ENCODE peak calls at places on chromosomes 12 and 14, in five cellular contexts. A is cardiac fibroblast, X is heart left ventricle, K is GM12865, E is fibroblast of mammary gland. G is an unnamed sample.

GRCh38 chr12:591571-592505 is 71.4 kb downstream of the NINJ2 start:
- DNase-seq in A (no peak), X (peak), K (no peak), E (no peak), G (no peak)

GRCh38 chr14:50846171-50846880 is 15.4 kb upstream of the NIN start:
- DNase-seq in A (peak), X (no peak), K (no peak), E (peak), G (peak)

GRCh38 chr14:69043598-69044267 is 64.6 kb upstream of the ACTN1 start:
- DNase-seq in A (peak), X (peak), K (no peak), E (peak), G (no peak)

GRCh38 chr14:92105845-92106094 is 612 bp downstream of the ATXN3 start:
- DNase-seq in A (peak), X (peak), K (peak), E (no peak), G (no peak)

GRCh38 chr14:70845601-70846000 is 36.3 kb upstream of the MAP3K9 start:
- DNase-seq in A (no peak), X (no peak), K (no peak), E (no peak), G (no peak)

GRCh38 chr14:64880382-64881121 is 845 bp upstream of the SPTB start:
- DNase-seq in A (no peak), X (peak), K (peak), E (no peak), G (no peak)

GRCh38 chr14:100328495-100329163 is 5.5 kb downstream of the SLC25A47 start:
- DNase-seq in A (no peak), X (no peak), K (no peak), E (no peak), G (no peak)

GRCh38 chr14:67464856-67465255 is 23.7 kb downstream of the TMEM229B start:
- DNase-seq in A (no peak), X (no peak), K (no peak), E (no peak), G (no peak)

GRCh38 chr14:23442721-23443356 is 7.4 kb upstream of the MYH7 start:
- DNase-seq in A (no peak), X (peak), K (no peak), E (no peak), G (no peak)

GRCh38 chr12:116662612-116663144 is 75.2 kb downstream of the SPRING1 start:
- DNase-seq in A (no peak), X (no peak), K (no peak), E (no peak), G (no peak)

GRCh38 chr12:80033457-80033856 is 65.9 kb upstream of the OTOGL start:
- DNase-seq in A (peak), X (no peak), K (no peak), E (peak), G (peak)

GRCh38 chr14:92610849-92611271 is 97.3 kb downstream of the RIN3 start:
- DNase-seq in A (no peak), X (no peak), K (no peak), E (no peak), G (no peak)

GRCh38 chr12:68428724-68429580 is 96.8 kb upstream of the MDM1 start:
- DNase-seq in A (peak), X (no peak), K (no peak), E (no peak), G (no peak)

GRCh38 chr12:34398706-34399630 is 376.7 kb downstream of the ALG10 start:
- DNase-seq in A (no peak), X (peak), K (no peak), E (no peak), G (no peak)

GRCh38 chr14:84825481-84825880 is 704.5 kb upstream of the FLRT2 start:
- DNase-seq in A (no peak), X (no peak), K (no peak), E (peak), G (no peak)

GRCh38 chr12:3313655-3314305 is 177.2 kb upstream of the PRMT8 start:
- DNase-seq in A (peak), X (no peak), K (peak), E (peak), G (no peak)

GRCh38 chr12:3367750-3368444 is 123.1 kb upstream of the PRMT8 start:
- DNase-seq in A (no peak), X (no peak), K (no peak), E (no peak), G (no peak)

DNA sequence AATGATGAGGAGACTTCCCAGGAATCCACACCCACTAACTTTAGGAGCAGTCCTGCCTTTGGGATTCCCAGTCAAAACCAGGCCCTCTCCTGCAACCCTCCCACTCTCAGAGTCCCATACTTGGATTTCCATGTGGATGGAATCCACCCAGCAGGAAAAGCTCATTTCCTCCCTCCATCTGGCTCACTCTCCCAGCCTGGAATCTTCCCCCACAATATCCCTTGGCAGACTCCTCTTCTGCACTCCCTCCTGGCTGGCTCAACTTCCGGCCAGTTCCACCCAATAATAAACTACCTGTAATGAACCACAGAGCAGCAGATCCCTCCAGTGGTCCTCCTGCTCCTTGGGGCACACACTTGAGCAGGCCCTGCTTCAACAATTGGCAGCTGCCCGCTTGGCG is 102.8 kb upstream of the EGLN3 start:
- DNase-seq in A (peak), X (peak), K (no peak), E (peak), G (no peak)
- TF ChIP-seq CTCF in A (no peak), X (peak), K (no peak), E (peak), G (no peak)

GRCh38 chr12:76766161-76766560 is 2.2 kb downstream of the ZDHHC17 start:
- DNase-seq in A (no peak), X (no peak), K (peak), E (no peak), G (no peak)
- H3K4me3 ChIP-seq in A (no peak), X (no peak), K (no peak), E (no peak), G (no peak)

GRCh38 chr12:113659015-113659414 is 187.3 kb upstream of the LHX5 start:
- DNase-seq in A (no peak), X (no peak), K (no peak), E (no peak), G (no peak)

GRCh38 chr12:113659416-113659815 is 187.7 kb upstream of the LHX5 start:
- DNase-seq in A (no peak), X (no peak), K (no peak), E (no peak), G (no peak)

GRCh38 chr12:113655479-113655878 is 183.8 kb upstream of the LHX5 start:
- DNase-seq in A (no peak), X (no peak), K (no peak), E (no peak), G (no peak)

GRCh38 chr12:113658030-113658655 is 186.5 kb upstream of the LHX5 start:
- DNase-seq in A (peak), X (no peak), K (no peak), E (peak), G (no peak)

DNA sequence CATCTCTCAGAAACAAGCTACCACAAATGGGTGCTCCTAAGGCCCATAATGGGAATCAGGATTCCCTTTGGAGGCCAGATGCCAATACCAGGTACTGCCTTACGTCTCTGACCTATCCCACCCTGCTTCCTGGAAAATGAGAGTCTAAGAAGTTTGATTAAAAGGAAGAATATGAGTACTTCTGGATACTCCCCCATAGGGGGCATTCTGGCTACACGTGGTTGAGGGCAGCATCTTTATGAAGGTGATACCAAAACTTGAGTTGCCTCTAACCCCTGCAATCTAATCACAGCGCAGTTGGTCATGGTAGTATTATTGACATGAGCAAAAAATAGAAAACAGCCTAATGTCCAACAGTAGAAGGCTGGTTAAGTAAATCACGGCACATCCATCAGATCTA is 184.2 kb upstream of the LHX5 start:
- DNase-seq in A (no peak), X (no peak), K (no peak), E (no peak), G (no peak)
- TF ChIP-seq CTCF in A (no peak), X (no peak), K (no peak), E (no peak), G (no peak)

DNA sequence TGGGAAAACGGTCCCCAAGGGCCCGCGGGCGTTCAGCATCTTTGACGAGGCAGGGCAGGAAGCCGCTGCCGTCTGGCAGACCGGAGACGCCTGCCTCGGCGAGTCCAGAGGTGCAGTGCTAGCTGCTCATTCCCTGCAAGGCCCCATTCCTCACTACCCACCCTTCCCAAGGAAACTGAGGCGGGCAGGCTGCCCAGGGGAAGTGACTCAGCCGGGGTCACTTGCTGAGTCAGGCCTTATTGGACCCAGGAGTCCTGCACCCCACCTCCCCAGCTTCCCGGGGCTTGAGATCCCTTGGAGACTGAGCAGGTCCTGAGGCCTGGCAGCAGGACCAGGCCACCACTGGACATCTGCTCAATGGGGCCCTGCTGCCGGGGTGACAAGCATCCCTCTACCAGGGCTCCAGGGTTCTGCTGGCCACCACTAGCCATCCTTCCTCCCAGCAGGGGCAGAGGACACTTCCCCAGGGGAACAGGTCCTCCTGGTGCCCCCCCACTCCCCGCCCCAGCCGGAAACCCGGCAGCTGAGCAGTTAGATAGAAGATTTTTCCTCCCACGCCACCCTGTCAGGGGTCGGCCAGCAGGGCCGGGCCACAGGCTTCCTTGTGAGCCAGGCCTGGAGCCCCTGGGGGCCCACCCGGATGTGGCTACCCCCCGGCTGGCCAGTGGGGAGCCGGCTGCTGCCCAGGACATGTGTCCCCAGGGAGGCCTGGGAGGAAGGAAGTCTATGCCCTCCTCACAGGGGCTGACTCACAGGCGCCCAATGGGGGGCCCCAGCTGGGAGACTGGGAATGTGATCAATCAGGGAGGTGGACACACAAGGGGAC is 3.9 kb downstream of the SH2B3 start:
- DNase-seq in A (peak), X (peak), K (peak), E (peak), G (no peak)
- H3K4me3 ChIP-seq in A (peak), X (peak), K (peak), E (peak), G (no peak)

GRCh38 chr12:70849265-70849960 is 71.1 kb downstream of the PTPRR start:
- DNase-seq in A (peak), X (no peak), K (peak), E (peak), G (peak)
- TF ChIP-seq CTCF in A (peak), X (peak), K (peak), E (peak), G (peak)

DNA sequence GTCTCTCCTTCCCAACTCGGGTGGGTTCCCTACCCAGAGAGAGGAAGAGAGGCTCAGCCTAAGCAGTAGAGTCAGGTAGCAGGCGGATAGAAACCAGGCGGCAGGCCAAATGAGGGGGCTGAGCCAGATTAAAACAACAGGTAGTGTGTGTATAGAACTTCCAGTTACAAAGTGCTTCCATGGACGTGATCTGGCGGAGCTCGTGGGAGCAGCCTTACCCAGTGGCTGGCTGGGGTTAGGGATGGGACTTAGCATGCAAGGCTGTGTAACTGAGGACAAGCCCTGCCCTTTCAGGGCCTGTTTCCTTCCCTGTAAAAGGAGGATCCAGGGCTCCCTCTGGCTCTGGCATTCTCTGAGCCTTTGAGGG is 8.3 kb downstream of the KRT80 start:
- DNase-seq in A (no peak), X (no peak), K (no peak), E (no peak), G (no peak)
- H3K4me3 ChIP-seq in A (no peak), X (no peak), K (no peak), E (no peak), G (peak)

GRCh38 chr14:29016050-29016900 is 249.7 kb downstream of the FOXG1 start:
- DNase-seq in A (peak), X (no peak), K (peak), E (peak), G (peak)
- TF ChIP-seq CTCF in A (peak), X (no peak), K (peak), E (peak), G (peak)

GRCh38 chr12:113056381-113056630 is 224 bp upstream of the DTX1 start:
- DNase-seq in A (no peak), X (no peak), K (no peak), E (no peak), G (no peak)

GRCh38 chr12:113054948-113055486 is 1.5 kb upstream of the DTX1 start:
- DNase-seq in A (no peak), X (no peak), K (no peak), E (no peak), G (no peak)

GRCh38 chr12:113056631-113057488 is at the start of gene DTX1:
- DNase-seq in A (peak), X (peak), K (no peak), E (no peak), G (no peak)

GRCh38 chr12:113057565-113058485 is 1.3 kb downstream of the DTX1 start:
- DNase-seq in A (no peak), X (no peak), K (no peak), E (no peak), G (no peak)

DNA sequence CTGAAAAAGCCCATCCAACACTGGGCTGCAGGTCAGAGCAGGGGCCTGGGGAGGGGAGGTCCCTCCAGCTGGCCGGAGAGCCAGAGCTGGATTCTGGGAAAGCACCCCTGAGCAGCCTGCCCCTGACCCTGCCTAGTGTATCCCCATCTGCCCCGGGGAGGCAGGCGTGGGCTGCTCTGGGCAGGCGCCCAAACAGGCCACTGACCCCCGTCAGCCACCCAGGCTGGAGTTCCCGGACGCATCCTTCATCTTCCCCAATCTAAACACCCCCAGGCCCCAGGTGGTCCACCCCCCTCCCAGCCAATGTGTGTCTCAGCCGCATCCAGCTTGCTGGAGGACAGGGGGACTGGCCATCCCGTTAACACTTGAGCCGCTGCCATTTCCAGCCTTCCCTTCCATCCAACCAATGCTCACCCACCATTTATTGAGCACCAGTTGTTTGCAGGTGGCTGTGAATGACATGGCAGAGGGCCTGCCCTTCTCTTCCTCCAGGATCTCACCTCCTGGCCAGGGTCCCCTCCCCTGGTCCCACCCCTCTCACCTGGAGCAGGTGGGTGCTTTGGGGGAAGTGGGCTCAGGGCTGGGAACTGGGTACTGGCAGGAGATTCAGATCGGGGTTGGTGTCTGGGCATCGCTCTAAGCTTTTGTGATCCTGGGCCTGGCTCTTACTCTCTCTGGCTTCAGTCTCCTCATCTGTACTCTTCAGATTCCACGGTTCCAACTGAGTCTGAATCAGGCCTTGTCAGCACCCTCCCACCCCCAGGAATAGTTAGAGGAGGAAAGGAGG is 743 bp upstream of the DTX1 start:
- DNase-seq in A (no peak), X (no peak), K (no peak), E (no peak), G (no peak)
- H3K4me3 ChIP-seq in A (no peak), X (no peak), K (no peak), E (no peak), G (no peak)

G was measured in retinal pigment epithelial cell.